ENCODE peak calls at places on chromosomes 1 and 21, in six cellular contexts. One of them, this sample, is unnamed.

GRCh38 chr1:89068291-89068690 is 3.3 kb upstream of the GBP1 start:
- DNase-seq in PC-3: peak
- DNase-seq in GM23248: peak
- DNase-seq in HCT116: no peak
- DNase-seq in SK-N-SH: no peak
- DNase-seq in MM.1S: no peak
- DNase-seq in this sample: no peak

GRCh38 chr1:232096751-232097150 is 470.2 kb downstream of the DISC1 start:
- DNase-seq in PC-3: no peak
- DNase-seq in GM23248: no peak
- DNase-seq in HCT116: no peak
- DNase-seq in SK-N-SH: no peak
- DNase-seq in MM.1S: no peak
- DNase-seq in this sample: no peak

GRCh38 chr1:171139890-171140289 is 45.2 kb upstream of the FMO2 start:
- DNase-seq in PC-3: no peak
- DNase-seq in GM23248: no peak
- DNase-seq in HCT116: no peak
- DNase-seq in SK-N-SH: no peak
- DNase-seq in MM.1S: no peak
- DNase-seq in this sample: no peak

GRCh38 chr1:36446261-36446660 is 4.0 kb downstream of the OSCP1 start:
- DNase-seq in PC-3: no peak
- DNase-seq in GM23248: no peak
- DNase-seq in HCT116: no peak
- DNase-seq in SK-N-SH: peak
- DNase-seq in MM.1S: no peak
- DNase-seq in this sample: peak

GRCh38 chr1:9671377-9672140 is 20.0 kb downstream of the PIK3CD start:
- DNase-seq in PC-3: peak
- DNase-seq in GM23248: peak
- DNase-seq in HCT116: peak
- DNase-seq in SK-N-SH: no peak
- DNase-seq in MM.1S: no peak
- DNase-seq in this sample: no peak

GRCh38 chr1:36864182-36865079 is 169.9 kb downstream of the GRIK3 start:
- DNase-seq in PC-3: no peak
- DNase-seq in GM23248: no peak
- DNase-seq in HCT116: peak
- DNase-seq in SK-N-SH: peak
- DNase-seq in MM.1S: no peak
- DNase-seq in this sample: peak

GRCh38 chr1:163178628-163179027 is 24.1 kb downstream of the RGS5 start:
- DNase-seq in PC-3: no peak
- DNase-seq in GM23248: peak
- DNase-seq in HCT116: no peak
- DNase-seq in SK-N-SH: no peak
- DNase-seq in MM.1S: no peak
- DNase-seq in this sample: no peak

GRCh38 chr1:30761312-30762151 is 4.0 kb upstream of the LAPTM5 start:
- DNase-seq in PC-3: no peak
- DNase-seq in GM23248: no peak
- DNase-seq in HCT116: no peak
- DNase-seq in SK-N-SH: no peak
- DNase-seq in MM.1S: no peak
- DNase-seq in this sample: no peak

GRCh38 chr1:195934839-195935557 is 673.2 kb downstream of the KCNT2 start:
- DNase-seq in PC-3: no peak
- DNase-seq in GM23248: no peak
- DNase-seq in HCT116: no peak
- DNase-seq in SK-N-SH: peak
- DNase-seq in MM.1S: no peak
- DNase-seq in this sample: no peak

GRCh38 chr1:43447891-43448708 is 5.6 kb downstream of the HYI start:
- DNase-seq in PC-3: no peak
- DNase-seq in GM23248: no peak
- DNase-seq in HCT116: no peak
- DNase-seq in SK-N-SH: no peak
- DNase-seq in MM.1S: no peak
- DNase-seq in this sample: no peak

GRCh38 chr1:163307479-163308171 is 14.1 kb upstream of the NUF2 start:
- DNase-seq in PC-3: peak
- DNase-seq in GM23248: peak
- DNase-seq in HCT116: no peak
- DNase-seq in SK-N-SH: no peak
- DNase-seq in MM.1S: no peak
- DNase-seq in this sample: no peak

GRCh38 chr1:110798691-110799256 is 74.2 kb upstream of the CD53 start:
- DNase-seq in PC-3: peak
- DNase-seq in GM23248: no peak
- DNase-seq in HCT116: no peak
- DNase-seq in SK-N-SH: no peak
- DNase-seq in MM.1S: peak
- DNase-seq in this sample: no peak

GRCh38 chr1:164753521-164754077 is 194.6 kb downstream of the PBX1 start:
- DNase-seq in PC-3: no peak
- DNase-seq in GM23248: peak
- DNase-seq in HCT116: no peak
- DNase-seq in SK-N-SH: no peak
- DNase-seq in MM.1S: no peak
- DNase-seq in this sample: no peak

GRCh38 chr1:179082308-179083030 is 599 bp downstream of the TOR3A start:
- DNase-seq in PC-3: peak
- DNase-seq in GM23248: peak
- DNase-seq in HCT116: no peak
- DNase-seq in SK-N-SH: peak
- DNase-seq in MM.1S: peak
- DNase-seq in this sample: peak

GRCh38 chr1:26705788-26706237 is 10.0 kb downstream of the ARID1A start:
- DNase-seq in PC-3: peak
- DNase-seq in GM23248: peak
- DNase-seq in HCT116: no peak
- DNase-seq in SK-N-SH: no peak
- DNase-seq in MM.1S: no peak
- DNase-seq in this sample: no peak

GRCh38 chr1:161502181-161502580 is 3.1 kb upstream of the FCGR2A start:
- DNase-seq in PC-3: no peak
- DNase-seq in GM23248: no peak
- DNase-seq in HCT116: no peak
- DNase-seq in SK-N-SH: no peak
- DNase-seq in MM.1S: no peak
- DNase-seq in this sample: peak

GRCh38 chr1:154966111-154966510 is 4.4 kb downstream of the SHC1 start:
- DNase-seq in PC-3: no peak
- DNase-seq in GM23248: no peak
- DNase-seq in HCT116: no peak
- DNase-seq in SK-N-SH: no peak
- DNase-seq in MM.1S: no peak
- DNase-seq in this sample: no peak

GRCh38 chr1:154962238-154962678 is 676 bp upstream of the PYGO2 start:
- DNase-seq in PC-3: peak
- DNase-seq in GM23248: peak
- DNase-seq in HCT116: no peak
- DNase-seq in SK-N-SH: peak
- DNase-seq in MM.1S: peak
- DNase-seq in this sample: peak

GRCh38 chr1:154962795-154963330 is 1.3 kb upstream of the PYGO2 start:
- DNase-seq in PC-3: no peak
- DNase-seq in GM23248: no peak
- DNase-seq in HCT116: no peak
- DNase-seq in SK-N-SH: no peak
- DNase-seq in MM.1S: no peak
- DNase-seq in this sample: no peak

GRCh38 chr1:154963643-154964042 is 2.1 kb upstream of the PYGO2 start:
- DNase-seq in PC-3: no peak
- DNase-seq in GM23248: no peak
- DNase-seq in HCT116: no peak
- DNase-seq in SK-N-SH: no peak
- DNase-seq in MM.1S: no peak
- DNase-seq in this sample: no peak

DNA sequence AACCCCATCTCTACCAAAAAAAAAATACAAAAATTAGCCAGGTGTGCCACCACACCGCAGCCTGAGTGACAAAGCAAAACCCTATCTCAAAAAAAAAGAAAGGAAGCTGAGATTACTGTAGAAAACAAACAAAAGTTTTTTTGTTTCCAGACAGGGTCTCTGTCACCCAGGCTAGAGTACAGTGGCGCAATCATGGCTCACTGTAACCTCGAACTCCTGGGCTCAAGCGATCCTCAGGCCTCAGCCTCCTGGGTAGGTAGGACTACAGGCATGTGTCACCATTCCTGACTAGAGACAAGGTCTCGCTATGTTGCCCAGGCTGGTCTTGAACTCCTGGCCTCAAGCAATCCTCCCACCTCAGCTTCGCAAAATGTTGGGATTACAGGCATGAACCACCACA is 2.8 kb upstream of the PYGO2 start:
- DNase-seq in PC-3: no peak
- DNase-seq in GM23248: no peak
- DNase-seq in HCT116: no peak
- DNase-seq in SK-N-SH: no peak
- DNase-seq in MM.1S: no peak
- DNase-seq in this sample: no peak
- H3K9ac ChIP-seq in PC-3: no peak
- H3K9ac ChIP-seq in GM23248: no peak
- H3K9ac ChIP-seq in HCT116: no peak
- H3K9ac ChIP-seq in SK-N-SH: no peak
- H3K9ac ChIP-seq in MM.1S: no peak
- H3K9ac ChIP-seq in this sample: no peak

GRCh38 chr21:31505975-31506374 is 153.5 kb upstream of the SOD1 start:
- DNase-seq in PC-3: no peak
- DNase-seq in GM23248: no peak
- DNase-seq in HCT116: no peak
- DNase-seq in SK-N-SH: no peak
- DNase-seq in MM.1S: no peak
- DNase-seq in this sample: no peak

GRCh38 chr21:31503467-31503866 is 156.0 kb upstream of the SOD1 start:
- DNase-seq in PC-3: no peak
- DNase-seq in GM23248: no peak
- DNase-seq in HCT116: no peak
- DNase-seq in SK-N-SH: no peak
- DNase-seq in MM.1S: no peak
- DNase-seq in this sample: no peak

GRCh38 chr21:31502537-31503143 is 156.9 kb upstream of the SOD1 start:
- DNase-seq in PC-3: peak
- DNase-seq in GM23248: no peak
- DNase-seq in HCT116: no peak
- DNase-seq in SK-N-SH: no peak
- DNase-seq in MM.1S: no peak
- DNase-seq in this sample: no peak

GRCh38 chr21:31501921-31502320 is 157.6 kb upstream of the SOD1 start:
- DNase-seq in PC-3: peak
- DNase-seq in GM23248: no peak
- DNase-seq in HCT116: no peak
- DNase-seq in SK-N-SH: no peak
- DNase-seq in MM.1S: no peak
- DNase-seq in this sample: no peak

DNA sequence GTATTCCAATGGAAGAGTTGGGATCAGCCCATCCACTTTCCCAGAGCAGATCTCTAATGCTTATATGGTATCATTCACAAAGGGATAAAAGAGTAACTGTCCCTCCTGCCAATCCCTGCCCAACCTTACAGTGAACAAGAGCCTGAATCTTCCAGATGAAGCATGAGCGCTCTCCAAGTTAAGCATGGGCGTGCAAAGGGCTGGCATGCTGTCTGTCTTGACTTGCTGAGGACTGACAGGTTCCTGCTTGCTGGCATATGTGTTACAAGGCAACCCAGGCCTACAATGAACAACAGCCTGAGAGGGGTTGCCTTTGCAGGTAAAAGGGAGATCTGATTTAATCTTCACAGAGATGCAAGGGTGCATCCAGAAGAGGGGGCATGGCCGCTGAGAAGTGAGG is 155.6 kb upstream of the SOD1 start:
- DNase-seq in PC-3: no peak
- DNase-seq in GM23248: no peak
- DNase-seq in HCT116: no peak
- DNase-seq in SK-N-SH: no peak
- DNase-seq in MM.1S: no peak
- DNase-seq in this sample: no peak
- TF ChIP-seq EZH2phosphoT487 in PC-3: no peak
- TF ChIP-seq EZH2phosphoT487 in GM23248: no peak
- TF ChIP-seq EZH2phosphoT487 in HCT116: no peak
- TF ChIP-seq EZH2phosphoT487 in SK-N-SH: no peak
- TF ChIP-seq EZH2phosphoT487 in MM.1S: no peak
- TF ChIP-seq EZH2phosphoT487 in this sample: no peak

GRCh38 chr1:91712981-91713841 is 172.7 kb downstream of the TGFBR3 start:
- DNase-seq in PC-3: no peak
- DNase-seq in GM23248: peak
- DNase-seq in HCT116: no peak
- DNase-seq in SK-N-SH: no peak
- DNase-seq in MM.1S: no peak
- DNase-seq in this sample: no peak
- H3K9ac ChIP-seq in PC-3: no peak
- H3K9ac ChIP-seq in GM23248: peak
- H3K9ac ChIP-seq in HCT116: no peak
- H3K9ac ChIP-seq in SK-N-SH: no peak
- H3K9ac ChIP-seq in MM.1S: no peak
- H3K9ac ChIP-seq in this sample: no peak

GRCh38 chr21:17387030-17387617 is 125.7 kb upstream of the CXADR start:
- DNase-seq in PC-3: peak
- DNase-seq in GM23248: peak
- DNase-seq in HCT116: peak
- DNase-seq in SK-N-SH: peak
- DNase-seq in MM.1S: peak
- DNase-seq in this sample: peak
- TF ChIP-seq EZH2phosphoT487 in PC-3: no peak
- TF ChIP-seq EZH2phosphoT487 in GM23248: no peak
- TF ChIP-seq EZH2phosphoT487 in HCT116: no peak
- TF ChIP-seq EZH2phosphoT487 in SK-N-SH: no peak
- TF ChIP-seq EZH2phosphoT487 in MM.1S: no peak
- TF ChIP-seq EZH2phosphoT487 in this sample: no peak

DNA sequence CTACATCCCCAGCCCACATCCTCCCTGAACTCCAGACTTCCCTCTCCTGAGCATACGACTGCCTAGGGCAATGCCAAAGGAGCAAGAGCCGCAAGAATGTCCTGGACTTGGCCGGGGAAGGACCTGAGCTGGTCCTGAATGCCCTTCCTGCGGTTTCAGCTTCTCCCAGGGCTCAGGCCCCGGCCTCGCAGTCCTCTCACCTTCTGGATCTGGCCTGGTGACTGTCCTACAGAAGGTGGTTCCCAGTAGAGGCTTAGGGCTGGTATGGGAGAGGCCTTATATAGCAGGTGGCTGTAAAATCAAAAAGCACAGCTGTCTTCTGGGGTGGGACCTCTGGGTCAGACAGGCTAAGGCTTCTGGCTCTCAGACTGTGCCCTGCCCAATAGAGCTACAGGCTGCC is at the start of gene LYPD8:
- DNase-seq in PC-3: no peak
- DNase-seq in GM23248: no peak
- DNase-seq in HCT116: no peak
- DNase-seq in SK-N-SH: no peak
- DNase-seq in MM.1S: no peak
- DNase-seq in this sample: no peak
- H3K9ac ChIP-seq in PC-3: no peak
- H3K9ac ChIP-seq in GM23248: no peak
- H3K9ac ChIP-seq in HCT116: no peak
- H3K9ac ChIP-seq in SK-N-SH: no peak
- H3K9ac ChIP-seq in MM.1S: no peak
- H3K9ac ChIP-seq in this sample: no peak